ENCODE peak calls at places on chromosomes 7 and 10, in four cellular contexts. D is transverse colon, N is suprapubic skin, K is K562. Q is an unnamed sample.
A peak's percentile ranks its signal among the peaks of the same experiment; 100 is the strongest.

GRCh38 chr10:34236927-34237326 is 578.2 kb downstream of the PARD3 start:
- DNase-seq in N (no peak), K (no peak), D (no peak), Q (no peak)

GRCh38 chr7:103630318-103630717 is 184.3 kb upstream of the SLC26A5 start:
- DNase-seq in D (no peak), N (no peak), K (no peak), Q (no peak)

GRCh38 chr7:2923291-2923781 is 79.2 kb upstream of the GNA12 start:
- DNase-seq in N (no peak), D (no peak), K (no peak), Q (peak; percentile 70)

GRCh38 chr10:67603701-67604100 is 92.3 kb downstream of the CTNNA3 start:
- DNase-seq in K (no peak), N (no peak), D (no peak), Q (no peak)

GRCh38 chr10:76080991-76081390 is 649.6 kb downstream of the LRMDA start:
- DNase-seq in N (no peak), K (no peak), D (no peak), Q (no peak)

GRCh38 chr10:133253313-133253955 is 15.8 kb downstream of the VENTX start:
- DNase-seq in K (no peak), N (no peak), D (no peak), Q (no peak)

GRCh38 chr7:494906-495305 is 24.7 kb downstream of the PDGFA start:
- DNase-seq in N (peak; percentile 48), D (no peak), K (no peak), Q (peak; percentile 53)

GRCh38 chr7:17689361-17689760 is 250.9 kb downstream of the SNX13 start:
- DNase-seq in D (no peak), N (no peak), K (no peak), Q (no peak)

GRCh38 chr7:144513332-144513731 is 109.8 kb upstream of the NOBOX start:
- DNase-seq in D (no peak), N (no peak), K (no peak), Q (no peak)

GRCh38 chr7:158407581-158408331 is 179.9 kb downstream of the PTPRN2 start:
- DNase-seq in D (no peak), K (peak; percentile 38), N (no peak), Q (peak; percentile 57)

GRCh38 chr10:51074238-51075028 is at the start of gene PRKG1:
- DNase-seq in K (no peak), N (peak; percentile 87), D (peak; percentile 71), Q (peak; percentile 79)

GRCh38 chr10:89352802-89353201 is 25.0 kb downstream of the IFIT3 start:
- DNase-seq in D (no peak), K (no peak), N (no peak), Q (no peak)

GRCh38 chr7:96285579-96285978 is 36.3 kb downstream of the SLC25A13 start:
- DNase-seq in D (no peak), N (no peak), K (no peak), Q (no peak)

GRCh38 chr10:17742918-17743317 is 9.1 kb upstream of the TMEM236 start:
- DNase-seq in N (peak; percentile 77), D (peak; percentile 66), K (peak; percentile 58), Q (no peak)

GRCh38 chr10:113449151-113449695 is 103.6 kb upstream of the HABP2 start:
- DNase-seq in K (no peak), D (no peak), N (no peak), Q (no peak)

GRCh38 chr10:25604591-25604990 is 329.4 kb upstream of the MYO3A start:
- DNase-seq in D (no peak), N (no peak), K (no peak), Q (no peak)

GRCh38 chr7:27181795-27182275 is 3.2 kb downstream of the HOXA11 start:
- DNase-seq in K (no peak), D (peak; percentile 19), N (peak; percentile 49), Q (peak; percentile 33)

GRCh38 chr7:43764039-43764789 is 5.7 kb downstream of the BLVRA start:
- DNase-seq in D (peak; percentile 52), K (peak; percentile 55), N (no peak), Q (peak; percentile 84)

GRCh38 chr7:141954334-141954733 is 7.6 kb upstream of the CLEC5A start:
- DNase-seq in N (no peak), D (no peak), K (no peak), Q (no peak)

GRCh38 chr10:20963721-20964595 is 66.8 kb upstream of the NEBL start:
- DNase-seq in N (no peak), K (no peak), D (no peak), Q (no peak)

GRCh38 chr7:81990395-81990794 is 220.5 kb upstream of the HGF start:
- DNase-seq in D (no peak), K (no peak), N (no peak), Q (no peak)

GRCh38 chr10:70164179-70164578 is 6.1 kb downstream of the SAR1A start:
- DNase-seq in N (no peak), D (no peak), K (no peak), Q (no peak)

GRCh38 chr10:128804411-128804810 is 662.6 kb upstream of the MGMT start:
- DNase-seq in D (no peak), N (no peak), K (no peak), Q (no peak)

GRCh38 chr10:112959207-112959838 is 9.3 kb downstream of the TCF7L2 start:
- DNase-seq in N (no peak), K (no peak), D (no peak), Q (no peak)

GRCh38 chr7:81014266-81014665 is 95.4 kb upstream of the SEMA3C start:
- DNase-seq in K (no peak), D (no peak), N (no peak), Q (no peak)

GRCh38 chr10:27741173-27742091 is 4.2 kb downstream of the MKX start:
- DNase-seq in N (no peak), D (peak; percentile 14), K (no peak), Q (peak; percentile 74)

GRCh38 chr10:44476421-44476820 is 91.5 kb upstream of the CXCL12 start:
- DNase-seq in K (no peak), N (no peak), D (no peak), Q (no peak)

GRCh38 chr10:103986360-103986759 is 19.4 kb downstream of the SLK start:
- DNase-seq in D (no peak), K (no peak), N (no peak), Q (no peak)

GRCh38 chr7:156820445-156821063 is 72.4 kb downstream of the LMBR1 start:
- DNase-seq in N (no peak), K (no peak), D (no peak), Q (no peak)

GRCh38 chr7:14714161-14714728 is 188.3 kb downstream of the DGKB start:
- DNase-seq in N (no peak), K (no peak), D (no peak), Q (no peak)

GRCh38 chr7:82840061-82840460 is 322.6 kb downstream of the PCLO start:
- DNase-seq in N (no peak), K (no peak), D (no peak), Q (no peak)

GRCh38 chr10:116257785-116258184 is 15.2 kb downstream of the GFRA1 start:
- DNase-seq in N (no peak), K (no peak), D (no peak), Q (no peak)

GRCh38 chr7:23184709-23185354 is 3.0 kb downstream of the NUP42 start:
- DNase-seq in K (peak; percentile 23), D (peak; percentile 43), N (no peak), Q (no peak)
- TF ChIP-seq CTCF in K (peak; percentile 50), D (peak; percentile 44), N (peak; percentile 38), Q (no peak)

DNA sequence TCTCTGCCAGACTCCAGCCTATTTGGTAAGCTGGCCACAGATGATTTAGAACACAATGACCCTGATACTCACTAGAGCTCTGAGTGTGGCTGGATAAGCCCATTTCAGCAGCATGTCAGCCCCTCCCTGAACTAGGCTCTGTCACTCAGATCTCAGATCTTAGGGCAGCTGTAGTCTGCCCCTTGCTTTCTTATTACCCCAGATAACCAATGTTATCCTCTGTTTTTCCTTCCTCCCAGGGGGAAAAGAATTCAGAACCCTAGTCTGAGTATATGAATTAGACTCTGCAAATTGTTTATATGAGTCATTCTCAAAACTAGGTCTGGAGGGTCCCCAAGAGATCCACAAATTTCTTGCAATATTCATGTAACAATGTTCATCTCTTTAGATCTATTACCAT is 286.2 kb downstream of the KCNMA1 start:
- DNase-seq in D (no peak), K (no peak), N (no peak), Q (no peak)
- H3K4me1 ChIP-seq in D (peaks cover 4% of the 10 kb centered on the region), K (no peaks in the 10 kb centered on the region), N (peaks cover 6% of the 10 kb centered on the region), Q (no peaks in the 10 kb centered on the region)

DNA sequence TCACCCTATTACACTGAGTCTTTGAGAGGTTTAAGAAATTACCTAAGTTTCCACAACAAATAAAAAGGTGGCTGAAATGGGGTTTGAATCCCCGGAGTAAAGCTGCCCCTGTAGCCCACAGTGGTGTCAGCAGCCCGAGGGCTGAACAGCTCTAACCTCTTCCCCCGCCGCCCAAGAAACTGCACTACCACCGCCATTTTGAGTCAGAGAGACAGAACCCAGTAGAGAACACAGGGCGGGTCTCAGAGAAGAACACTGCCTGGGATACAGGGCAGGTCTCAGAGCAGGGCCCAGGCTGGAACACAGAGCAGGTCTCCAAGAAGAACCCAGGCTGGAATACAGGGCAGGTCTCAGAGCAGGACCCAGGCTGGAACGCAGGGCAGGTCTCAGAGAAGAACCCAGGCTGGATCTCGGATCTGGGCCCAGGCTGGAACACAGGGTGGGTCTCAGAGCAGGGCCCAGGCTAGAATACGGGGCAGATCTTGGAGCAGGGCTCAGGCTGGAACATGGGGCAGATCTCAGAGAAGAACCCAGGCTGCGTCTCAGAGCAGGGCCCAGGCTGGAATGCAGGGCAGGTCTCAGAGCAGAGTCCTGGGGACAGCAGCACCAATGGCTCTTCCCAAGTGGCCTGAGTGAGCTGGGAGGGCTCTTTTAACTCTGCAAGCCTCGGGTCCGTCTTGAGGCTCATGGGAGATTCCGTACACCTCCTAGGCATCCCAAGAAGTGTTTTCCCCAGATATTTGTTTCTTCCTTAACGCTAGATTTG is 85.9 kb upstream of the LANCL2 start:
- DNase-seq in D (no peak), K (no peak), N (no peak), Q (no peak)
- TF ChIP-seq POLR2AphosphoS5 in D (no peak), K (no peak), N (no peak), Q (no peak)

GRCh38 chr7:52021343-52021742 is 704.7 kb upstream of the COBL start:
- DNase-seq in D (no peak), K (no peak), N (no peak), Q (no peak)

GRCh38 chr7:52017802-52018679 is 701.4 kb upstream of the COBL start:
- DNase-seq in N (no peak), D (peak; percentile 20), K (peak; percentile 35), Q (no peak)

DNA sequence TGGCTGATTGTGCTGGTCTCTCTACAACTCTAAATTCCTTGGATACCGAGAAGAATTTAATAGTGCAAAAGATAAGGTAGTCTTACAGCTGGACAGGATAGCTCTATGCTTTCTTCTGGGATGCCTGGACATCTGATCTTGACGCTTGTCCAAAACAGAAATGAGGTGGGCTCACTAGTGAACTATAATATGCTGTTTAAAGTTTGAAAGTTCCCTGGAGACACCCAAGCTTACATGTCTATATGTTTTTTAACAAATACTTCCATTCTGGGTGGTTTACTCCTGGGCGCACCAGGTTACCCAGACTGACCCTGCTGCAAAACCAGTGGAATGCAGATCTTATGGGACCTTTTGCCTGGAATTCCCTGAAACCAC is 702.1 kb upstream of the COBL start:
- DNase-seq in K (no peak), D (no peak), N (no peak), Q (no peak)
- TF ChIP-seq CTCF in K (no peak), D (no peak), N (no peak), Q (no peak)